ENCODE peak calls at places on chromosomes 2 and 18, in seven cellular contexts. One of them, this sample, is unnamed.

GRCh38 chr2:75162897-75163296 is 36.4 kb downstream of the TACR1 start:
- DNase-seq in neural crest cell: no peak
- DNase-seq in GM06990: no peak
- DNase-seq in OCI-LY7: no peak
- DNase-seq in endodermal cell: no peak
- DNase-seq in brain microvascular endothelial cell: no peak
- DNase-seq in heart left ventricle: no peak
- DNase-seq in this sample: no peak

GRCh38 chr2:8966123-8966908 is 37.2 kb downstream of the MBOAT2 start:
- DNase-seq in neural crest cell: no peak
- DNase-seq in GM06990: no peak
- DNase-seq in OCI-LY7: no peak
- DNase-seq in endodermal cell: no peak
- DNase-seq in brain microvascular endothelial cell: peak; percentile 27
- DNase-seq in heart left ventricle: no peak
- DNase-seq in this sample: no peak

GRCh38 chr2:198715304-198715703 is 742.4 kb downstream of the SATB2 start:
- DNase-seq in neural crest cell: no peak
- DNase-seq in GM06990: no peak
- DNase-seq in OCI-LY7: no peak
- DNase-seq in endodermal cell: no peak
- DNase-seq in brain microvascular endothelial cell: no peak
- DNase-seq in heart left ventricle: no peak
- DNase-seq in this sample: no peak

GRCh38 chr2:150750726-150751125 is 263.3 kb upstream of the RND3 start:
- DNase-seq in neural crest cell: no peak
- DNase-seq in GM06990: no peak
- DNase-seq in OCI-LY7: no peak
- DNase-seq in endodermal cell: no peak
- DNase-seq in brain microvascular endothelial cell: no peak
- DNase-seq in heart left ventricle: no peak
- DNase-seq in this sample: no peak

GRCh38 chr2:237490009-237490804 is 3.2 kb downstream of the MLPH start:
- DNase-seq in neural crest cell: no peak
- DNase-seq in GM06990: no peak
- DNase-seq in OCI-LY7: no peak
- DNase-seq in endodermal cell: peak; percentile 46
- DNase-seq in brain microvascular endothelial cell: no peak
- DNase-seq in heart left ventricle: no peak
- DNase-seq in this sample: no peak

GRCh38 chr2:171807130-171807529 is 86.9 kb downstream of the SLC25A12 start:
- DNase-seq in neural crest cell: no peak
- DNase-seq in GM06990: no peak
- DNase-seq in OCI-LY7: no peak
- DNase-seq in endodermal cell: no peak
- DNase-seq in brain microvascular endothelial cell: peak; percentile 7
- DNase-seq in heart left ventricle: no peak
- DNase-seq in this sample: no peak

GRCh38 chr2:155633060-155633839 is 699.3 kb downstream of the NR4A2 start:
- DNase-seq in neural crest cell: no peak
- DNase-seq in GM06990: no peak
- DNase-seq in OCI-LY7: no peak
- DNase-seq in endodermal cell: no peak
- DNase-seq in brain microvascular endothelial cell: no peak
- DNase-seq in heart left ventricle: no peak
- DNase-seq in this sample: no peak

GRCh38 chr2:8172661-8173060 is 509.2 kb upstream of the ID2 start:
- DNase-seq in neural crest cell: no peak
- DNase-seq in GM06990: no peak
- DNase-seq in OCI-LY7: no peak
- DNase-seq in endodermal cell: no peak
- DNase-seq in brain microvascular endothelial cell: no peak
- DNase-seq in heart left ventricle: no peak
- DNase-seq in this sample: no peak

GRCh38 chr2:15735738-15736326 is 144.2 kb downstream of the DDX1 start:
- DNase-seq in neural crest cell: no peak
- DNase-seq in GM06990: no peak
- DNase-seq in OCI-LY7: no peak
- DNase-seq in endodermal cell: no peak
- DNase-seq in brain microvascular endothelial cell: no peak
- DNase-seq in heart left ventricle: no peak
- DNase-seq in this sample: no peak

GRCh38 chr2:120520929-120521912 is 175.3 kb downstream of the INHBB start:
- DNase-seq in neural crest cell: peak; percentile 61
- DNase-seq in GM06990: no peak
- DNase-seq in OCI-LY7: peak; percentile 34
- DNase-seq in endodermal cell: peak; percentile 90
- DNase-seq in brain microvascular endothelial cell: peak; percentile 27
- DNase-seq in heart left ventricle: no peak
- DNase-seq in this sample: peak; percentile 41

GRCh38 chr2:75606851-75607798 is 39.5 kb upstream of the MRPL19 start:
- DNase-seq in neural crest cell: no peak
- DNase-seq in GM06990: no peak
- DNase-seq in OCI-LY7: no peak
- DNase-seq in endodermal cell: no peak
- DNase-seq in brain microvascular endothelial cell: peak; percentile 83
- DNase-seq in heart left ventricle: no peak
- DNase-seq in this sample: no peak

GRCh38 chr18:23314672-23315071 is 138.4 kb upstream of the RIOK3 start:
- DNase-seq in neural crest cell: no peak
- DNase-seq in GM06990: no peak
- DNase-seq in OCI-LY7: no peak
- DNase-seq in endodermal cell: peak; percentile 67
- DNase-seq in brain microvascular endothelial cell: no peak
- DNase-seq in heart left ventricle: no peak
- DNase-seq in this sample: no peak

GRCh38 chr2:73103018-73103542 is 9.7 kb downstream of the RAB11FIP5 start:
- DNase-seq in neural crest cell: no peak
- DNase-seq in GM06990: no peak
- DNase-seq in OCI-LY7: no peak
- DNase-seq in endodermal cell: peak; percentile 27
- DNase-seq in brain microvascular endothelial cell: no peak
- DNase-seq in heart left ventricle: no peak
- DNase-seq in this sample: no peak

GRCh38 chr2:159591221-159591620 is 25.1 kb downstream of the BAZ2B start:
- DNase-seq in neural crest cell: no peak
- DNase-seq in GM06990: no peak
- DNase-seq in OCI-LY7: no peak
- DNase-seq in endodermal cell: no peak
- DNase-seq in brain microvascular endothelial cell: no peak
- DNase-seq in heart left ventricle: no peak
- DNase-seq in this sample: no peak

GRCh38 chr2:59584958-59585357 is 968.5 kb downstream of the BCL11A start:
- DNase-seq in neural crest cell: peak; percentile 5
- DNase-seq in GM06990: no peak
- DNase-seq in OCI-LY7: peak; percentile 20
- DNase-seq in endodermal cell: peak; percentile 89
- DNase-seq in brain microvascular endothelial cell: no peak
- DNase-seq in heart left ventricle: no peak
- DNase-seq in this sample: no peak

GRCh38 chr2:72130671-72131360 is 16.8 kb downstream of the CYP26B1 start:
- DNase-seq in neural crest cell: no peak
- DNase-seq in GM06990: no peak
- DNase-seq in OCI-LY7: no peak
- DNase-seq in endodermal cell: peak; percentile 66
- DNase-seq in brain microvascular endothelial cell: no peak
- DNase-seq in heart left ventricle: peak; percentile 9
- DNase-seq in this sample: no peak

DNA sequence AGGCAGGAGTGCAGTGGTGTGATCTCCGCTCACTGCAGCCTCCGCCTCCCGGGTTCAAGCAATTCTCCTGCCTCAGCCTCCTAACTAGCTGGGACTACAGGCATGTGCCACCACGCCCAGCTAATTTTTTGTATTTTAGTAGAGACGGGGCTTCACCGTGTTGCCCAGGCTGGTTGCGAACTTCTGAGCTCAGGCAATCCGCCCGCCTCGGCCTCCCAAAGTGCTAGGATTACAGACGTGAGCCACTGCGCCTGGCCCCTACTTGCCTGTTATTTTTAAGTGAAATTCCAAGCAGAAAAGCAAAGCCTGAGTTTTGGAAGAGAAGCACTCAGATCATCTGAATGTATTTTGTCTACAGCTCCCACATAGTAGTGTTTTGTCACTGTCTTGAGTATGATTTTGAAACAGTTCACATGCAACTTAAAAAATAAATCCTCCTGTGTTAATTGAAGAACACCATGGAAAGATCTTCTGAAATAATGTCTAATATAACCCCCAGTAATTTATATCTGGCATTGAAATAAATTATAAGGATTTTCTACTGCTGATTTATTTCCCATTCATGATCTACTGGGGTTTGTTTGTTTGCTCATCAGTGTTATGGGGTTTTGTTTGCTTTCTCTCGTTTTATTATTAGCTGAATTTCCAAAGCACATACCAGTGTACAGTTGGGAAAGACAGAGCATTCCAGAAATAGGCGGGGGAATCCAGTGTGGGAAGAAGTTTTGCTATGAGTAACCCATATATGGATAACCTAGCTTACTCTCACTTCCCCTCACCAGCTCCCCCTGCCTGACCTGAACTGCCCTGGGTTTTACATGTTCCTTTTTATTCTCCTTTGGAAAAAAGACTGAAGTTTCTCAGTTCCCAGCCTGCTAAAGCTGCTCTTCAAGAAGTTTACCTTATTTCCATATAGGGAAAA is 80.1 kb upstream of the MAP3K20 start:
- DNase-seq in neural crest cell: no peak
- DNase-seq in GM06990: no peak
- DNase-seq in OCI-LY7: no peak
- DNase-seq in endodermal cell: no peak
- DNase-seq in brain microvascular endothelial cell: peak; percentile 80
- DNase-seq in heart left ventricle: peak; percentile 41
- DNase-seq in this sample: no peak
- TF ChIP-seq CTCF in neural crest cell: no peak
- TF ChIP-seq CTCF in GM06990: no peak
- TF ChIP-seq CTCF in OCI-LY7: no peak
- TF ChIP-seq CTCF in endodermal cell: peak; percentile 58
- TF ChIP-seq CTCF in brain microvascular endothelial cell: peak; percentile 65
- TF ChIP-seq CTCF in heart left ventricle: peak; percentile 28
- TF ChIP-seq CTCF in this sample: no peak

GRCh38 chr2:223944166-223944703 is 900 bp downstream of the WDFY1 start:
- DNase-seq in neural crest cell: peak; percentile 42
- DNase-seq in GM06990: peak; percentile 55
- DNase-seq in OCI-LY7: no peak
- DNase-seq in endodermal cell: peak; percentile 86
- DNase-seq in brain microvascular endothelial cell: no peak
- DNase-seq in heart left ventricle: peak; percentile 45
- DNase-seq in this sample: no peak

GRCh38 chr2:223943561-223944008 is 1.6 kb downstream of the WDFY1 start:
- DNase-seq in neural crest cell: no peak
- DNase-seq in GM06990: no peak
- DNase-seq in OCI-LY7: no peak
- DNase-seq in endodermal cell: no peak
- DNase-seq in brain microvascular endothelial cell: peak; percentile 42
- DNase-seq in heart left ventricle: no peak
- DNase-seq in this sample: no peak

GRCh38 chr2:223945755-223946154 is 620 bp upstream of the WDFY1 start:
- DNase-seq in neural crest cell: no peak
- DNase-seq in GM06990: no peak
- DNase-seq in OCI-LY7: no peak
- DNase-seq in endodermal cell: no peak
- DNase-seq in brain microvascular endothelial cell: no peak
- DNase-seq in heart left ventricle: no peak
- DNase-seq in this sample: no peak

GRCh38 chr2:223943135-223943534 is 2.0 kb downstream of the WDFY1 start:
- DNase-seq in neural crest cell: no peak
- DNase-seq in GM06990: no peak
- DNase-seq in OCI-LY7: no peak
- DNase-seq in endodermal cell: no peak
- DNase-seq in brain microvascular endothelial cell: no peak
- DNase-seq in heart left ventricle: no peak
- DNase-seq in this sample: no peak

GRCh38 chr2:223944704-223945531 is at the start of gene WDFY1:
- DNase-seq in neural crest cell: peak; percentile 77
- DNase-seq in GM06990: peak; percentile 90
- DNase-seq in OCI-LY7: peak; percentile 89
- DNase-seq in endodermal cell: peak; percentile 94
- DNase-seq in brain microvascular endothelial cell: peak; percentile 80
- DNase-seq in heart left ventricle: peak; percentile 92
- DNase-seq in this sample: peak; percentile 92
- TF ChIP-seq CTCF in neural crest cell: no peak
- TF ChIP-seq CTCF in GM06990: no peak
- TF ChIP-seq CTCF in OCI-LY7: no peak
- TF ChIP-seq CTCF in endodermal cell: no peak
- TF ChIP-seq CTCF in brain microvascular endothelial cell: no peak
- TF ChIP-seq CTCF in heart left ventricle: no peak
- TF ChIP-seq CTCF in this sample: no peak

GRCh38 chr2:239519921-239520585 is 119.2 kb upstream of the HDAC4 start:
- DNase-seq in neural crest cell: no peak
- DNase-seq in GM06990: no peak
- DNase-seq in OCI-LY7: no peak
- DNase-seq in endodermal cell: no peak
- DNase-seq in brain microvascular endothelial cell: no peak
- DNase-seq in heart left ventricle: no peak
- DNase-seq in this sample: no peak
- TF ChIP-seq CTCF in neural crest cell: no peak
- TF ChIP-seq CTCF in GM06990: no peak
- TF ChIP-seq CTCF in OCI-LY7: no peak
- TF ChIP-seq CTCF in endodermal cell: no peak
- TF ChIP-seq CTCF in brain microvascular endothelial cell: no peak
- TF ChIP-seq CTCF in heart left ventricle: no peak
- TF ChIP-seq CTCF in this sample: no peak

GRCh38 chr2:28755411-28755810 is 3.8 kb downstream of the PPP1CB start:
- DNase-seq in neural crest cell: no peak
- DNase-seq in GM06990: no peak
- DNase-seq in OCI-LY7: no peak
- DNase-seq in endodermal cell: no peak
- DNase-seq in brain microvascular endothelial cell: peak; percentile 13
- DNase-seq in heart left ventricle: no peak
- DNase-seq in this sample: no peak

GRCh38 chr2:28751956-28752607 is 452 bp downstream of the PPP1CB start:
- DNase-seq in neural crest cell: no peak
- DNase-seq in GM06990: no peak
- DNase-seq in OCI-LY7: peak; percentile 61
- DNase-seq in endodermal cell: no peak
- DNase-seq in brain microvascular endothelial cell: no peak
- DNase-seq in heart left ventricle: no peak
- DNase-seq in this sample: peak; percentile 29

GRCh38 chr2:28753043-28753683 is 1.5 kb downstream of the PPP1CB start:
- DNase-seq in neural crest cell: no peak
- DNase-seq in GM06990: peak; percentile 13
- DNase-seq in OCI-LY7: peak; percentile 51
- DNase-seq in endodermal cell: peak; percentile 62
- DNase-seq in brain microvascular endothelial cell: peak; percentile 66
- DNase-seq in heart left ventricle: peak; percentile 37
- DNase-seq in this sample: peak; percentile 45

GRCh38 chr2:28752608-28752984 is 966 bp downstream of the PPP1CB start:
- DNase-seq in neural crest cell: no peak
- DNase-seq in GM06990: peak; percentile 4
- DNase-seq in OCI-LY7: no peak
- DNase-seq in endodermal cell: no peak
- DNase-seq in brain microvascular endothelial cell: no peak
- DNase-seq in heart left ventricle: no peak
- DNase-seq in this sample: no peak

DNA sequence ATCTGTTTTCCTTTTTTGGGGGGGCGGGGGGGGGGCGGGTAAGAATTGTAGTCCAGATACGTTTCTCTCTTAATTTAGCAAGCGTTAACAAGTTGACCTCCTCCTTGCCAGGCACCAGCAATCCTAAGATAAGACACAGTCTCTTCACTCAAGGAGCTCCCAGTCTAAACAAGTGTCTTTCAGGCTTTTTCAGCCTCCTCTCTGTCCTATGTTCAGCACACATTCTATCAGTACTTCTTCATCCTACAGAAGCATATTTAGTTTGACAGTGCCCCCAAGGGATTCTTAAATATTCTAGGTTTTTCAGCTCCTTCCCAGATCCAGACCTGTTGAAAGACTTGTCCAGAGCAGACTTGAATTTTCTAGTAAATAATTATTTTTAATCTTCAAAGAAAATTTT is 2.7 kb downstream of the PPP1CB start:
- DNase-seq in neural crest cell: no peak
- DNase-seq in GM06990: no peak
- DNase-seq in OCI-LY7: no peak
- DNase-seq in endodermal cell: no peak
- DNase-seq in brain microvascular endothelial cell: no peak
- DNase-seq in heart left ventricle: no peak
- DNase-seq in this sample: no peak
- TF ChIP-seq CTCF in neural crest cell: no peak
- TF ChIP-seq CTCF in GM06990: no peak
- TF ChIP-seq CTCF in OCI-LY7: no peak
- TF ChIP-seq CTCF in endodermal cell: no peak
- TF ChIP-seq CTCF in brain microvascular endothelial cell: no peak
- TF ChIP-seq CTCF in heart left ventricle: no peak
- TF ChIP-seq CTCF in this sample: no peak